ENCODE peak calls at places on chromosomes 1 and 21, in ten cellular contexts. I is activated CD8-positive, alpha-beta memory T cell treated with anti-CD3 and anti-CD28 coated beads for 1 hour; F is frontal cortex; R is right cardiac atrium; U is stimulated activated CD4-positive, alpha-beta T cell treated with anti-CD3 and anti-CD28 coated beads, TNF-alpha, amount 100 ng/mL, for 24 hours; P is mesendoderm; N is NCI-H146; H is sigmoid colon; Y is AG08396; O is immature natural killer cell. W is an unnamed sample.

GRCh38 chr1:84259376-84259775 is 42.1 kb upstream of the SAMD13 start:
- DNase-seq in I (no peak), N (peak; percentile 100), O (no peak), Y (no peak), P (no peak), U (no peak), H (no peak), R (no peak), F (no peak), W (no peak)

GRCh38 chr21:42317341-42317741 is 2.1 kb upstream of the TFF3 start:
- DNase-seq in N (peak; percentile 94), Y (no peak), R (no peak), U (no peak), H (no peak), F (no peak), I (no peak), O (no peak), P (no peak), W (peak; percentile 81)

GRCh38 chr1:18874036-18874435 is 14.6 kb upstream of the TAS1R2 start:
- DNase-seq in I (no peak), F (no peak), Y (no peak), H (no peak), R (no peak), N (no peak), O (no peak), U (no peak), P (no peak), W (no peak)

GRCh38 chr1:179760521-179760920 is 17.4 kb downstream of the FAM163A start:
- DNase-seq in H (no peak), U (no peak), R (no peak), N (no peak), Y (no peak), O (no peak), F (no peak), I (no peak), P (no peak), W (no peak)

GRCh38 chr1:117147856-117148588 is 26.5 kb upstream of the TRIM45 start:
- DNase-seq in I (no peak), U (no peak), Y (no peak), H (no peak), F (no peak), N (no peak), P (no peak), R (no peak), O (no peak), W (no peak)

GRCh38 chr1:246827396-246827795 is 103.2 kb downstream of the SCCPDH start:
- DNase-seq in F (no peak), O (no peak), R (no peak), U (no peak), N (peak; percentile 89), P (no peak), H (no peak), Y (no peak), I (no peak), W (peak; percentile 89)

GRCh38 chr1:876428-876827 is 47.3 kb upstream of the SAMD11 start:
- DNase-seq in H (no peak), Y (no peak), F (no peak), O (no peak), P (no peak), R (no peak), U (no peak), N (no peak), I (no peak), W (no peak)

GRCh38 chr1:37471345-37472231 is 2.8 kb upstream of the ZC3H12A start:
- DNase-seq in Y (peak; percentile 92), I (no peak), P (peak; percentile 95), R (peak; percentile 89), H (peak; percentile 91), N (peak; percentile 6), F (peak; percentile 64), U (no peak), O (no peak), W (peak; percentile 91)

GRCh38 chr1:180198611-180199010 is 31.5 kb upstream of the LHX4 start:
- DNase-seq in U (no peak), N (no peak), R (no peak), Y (no peak), O (no peak), F (no peak), H (no peak), I (no peak), P (no peak), W (no peak)

GRCh38 chr1:201877877-201878339 is 10.8 kb upstream of the SHISA4 start:
- DNase-seq in U (no peak), N (peak; percentile 13), R (peak; percentile 61), H (no peak), O (no peak), Y (peak; percentile 50), F (no peak), I (no peak), P (peak; percentile 73), W (peak; percentile 58)

GRCh38 chr21:41960386-41960785 is 6.6 kb upstream of the C2CD2 start:
- DNase-seq in U (no peak), N (no peak), F (no peak), Y (no peak), O (no peak), P (no peak), R (no peak), H (no peak), I (no peak), W (no peak)

GRCh38 chr1:231625975-231626534 is 535 bp upstream of the DISC1 start:
- DNase-seq in P (peak; percentile 6), R (no peak), H (no peak), O (no peak), Y (no peak), I (no peak), N (peak; percentile 38), U (no peak), F (no peak), W (peak; percentile 57)

GRCh38 chr1:19390901-19391595 is 78.9 kb downstream of the SLC66A1 start:
- DNase-seq in N (no peak), Y (peak; percentile 75), H (peak; percentile 87), O (peak; percentile 72), U (peak; percentile 51), P (peak; percentile 42), R (peak; percentile 75), I (peak; percentile 39), F (peak; percentile 53), W (peak; percentile 64)

GRCh38 chr1:44119525-44119924 is 904 bp downstream of the KLF17 start:
- DNase-seq in F (no peak), Y (no peak), U (no peak), O (no peak), H (no peak), I (no peak), R (no peak), P (peak; percentile 3), N (peak; percentile 43), W (no peak)

GRCh38 chr1:115373305-115373704 is 35.3 kb upstream of the NGF start:
- DNase-seq in P (no peak), R (no peak), I (no peak), H (no peak), O (no peak), F (no peak), U (no peak), Y (peak; percentile 81), N (no peak), W (peak; percentile 76)

GRCh38 chr1:241531195-241532172 is 694 bp upstream of the KMO start:
- DNase-seq in N (peak; percentile 76), F (no peak), R (no peak), O (peak; percentile 58), H (no peak), I (no peak), U (no peak), P (peak; percentile 63), Y (peak; percentile 31), W (peak; percentile 91)

GRCh38 chr1:156371553-156372264 is 2.7 kb downstream of the RHBG start:
- DNase-seq in I (no peak), R (peak; percentile 79), O (no peak), H (no peak), N (no peak), F (no peak), U (no peak), Y (no peak), P (no peak), W (peak; percentile 22)

GRCh38 chr1:176843352-176844297 is 320.9 kb downstream of the ASTN1 start:
- DNase-seq in U (no peak), N (no peak), H (no peak), I (no peak), P (peak; percentile 63), O (no peak), Y (peak; percentile 15), R (no peak), F (peak; percentile 10), W (peak; percentile 73)

GRCh38 chr1:207856276-207857023 is 54.5 kb downstream of the CD34 start:
- DNase-seq in R (no peak), Y (no peak), P (no peak), I (no peak), U (no peak), H (no peak), N (no peak), O (no peak), F (no peak), W (no peak)

GRCh38 chr21:37712204-37712934 is 203.9 kb downstream of the KCNJ6 start:
- DNase-seq in H (no peak), I (no peak), P (peak; percentile 87), R (peak; percentile 76), O (no peak), F (no peak), Y (peak; percentile 72), U (no peak), N (peak; percentile 10), W (peak; percentile 65)

GRCh38 chr1:178119623-178120022 is 25.7 kb downstream of the RASAL2 start:
- DNase-seq in P (no peak), Y (no peak), R (no peak), I (no peak), U (no peak), N (no peak), F (no peak), H (no peak), O (no peak), W (peak; percentile 51)

GRCh38 chr1:186681806-186682205 is 1.6 kb upstream of the PTGS2 start:
- DNase-seq in R (no peak), F (no peak), I (no peak), U (no peak), N (no peak), Y (no peak), O (no peak), P (no peak), H (no peak), W (no peak)

GRCh38 chr1:36253463-36253862 is 29.2 kb downstream of the THRAP3 start:
- DNase-seq in N (no peak), I (no peak), F (no peak), O (no peak), U (no peak), P (no peak), H (no peak), Y (no peak), R (no peak), W (peak; percentile 57)

GRCh38 chr1:16717174-16718108 is 22.9 kb upstream of the RNU1-4 start:
- DNase-seq in N (no peak), P (no peak), O (no peak), H (peak; percentile 69), F (no peak), U (no peak), I (no peak), Y (no peak), R (peak; percentile 63), W (no peak)